ENCODE peak calls at places on chromosomes 6 and 20, in six cellular contexts. N, B, K, S, T and L are unnamed samples.
A peak's percentile ranks its signal among the peaks of the same experiment; 100 is the strongest.

GRCh38 chr20:43040427-43040826 is 149.3 kb downstream of the PTPRT start:
- DNase-seq in N (no peak), B (no peak), K (no peak), S (no peak), T (no peak), L (no peak)

GRCh38 chr6:12034831-12035230 is 22.7 kb downstream of the HIVEP1 start:
- DNase-seq in N (no peak), B (no peak), K (no peak), S (no peak), T (no peak), L (no peak)

GRCh38 chr6:33908025-33908424 is 104.2 kb upstream of the MLN start:
- DNase-seq in N (no peak), B (no peak), K (no peak), S (no peak), T (no peak), L (no peak)

GRCh38 chr6:157241411-157241979 is 81.8 kb downstream of the TMEM242 start:
- DNase-seq in N (peak; percentile 66), B (no peak), K (no peak), S (no peak), T (no peak), L (no peak)

GRCh38 chr6:27605401-27606342 is 132.8 kb upstream of the ZNF184 start:
- DNase-seq in N (no peak), B (no peak), K (no peak), S (no peak), T (no peak), L (peak; percentile 92)

GRCh38 chr20:21357851-21358250 is 39.5 kb downstream of the NKX2-4 start:
- DNase-seq in N (no peak), B (no peak), K (no peak), S (no peak), T (no peak), L (no peak)

GRCh38 chr6:32703347-32703746 is 36.9 kb upstream of the HLA-DQB1 start:
- DNase-seq in N (no peak), B (no peak), K (no peak), S (no peak), T (no peak), L (no peak)

GRCh38 chr6:143107440-143107839 is 46.8 kb downstream of the AIG1 start:
- DNase-seq in N (no peak), B (no peak), K (no peak), S (no peak), T (no peak), L (no peak)

GRCh38 chr6:113694278-113695077 is 162.7 kb upstream of the MARCKS start:
- DNase-seq in N (no peak), B (no peak), K (no peak), S (no peak), T (no peak), L (no peak)

GRCh38 chr6:12078014-12078413 is 65.9 kb downstream of the HIVEP1 start:
- DNase-seq in N (no peak), B (no peak), K (no peak), S (no peak), T (no peak), L (no peak)

GRCh38 chr6:158031445-158032353 is 50.0 kb downstream of the SYNJ2 start:
- DNase-seq in N (peak; percentile 95), B (no peak), K (peak; percentile 88), S (peak; percentile 77), T (peak; percentile 65), L (peak; percentile 91)

GRCh38 chr20:56328861-56329260 is 29.9 kb upstream of the FAM210B start:
- DNase-seq in N (no peak), B (no peak), K (no peak), S (no peak), T (no peak), L (peak; percentile 29)

GRCh38 chr6:5108068-5108467 is 22.9 kb downstream of the PPP1R3G start:
- DNase-seq in N (no peak), B (no peak), K (peak; percentile 54), S (no peak), T (no peak), L (no peak)

GRCh38 chr20:58078741-58079522 is 149.5 kb downstream of the ANKRD60 start:
- DNase-seq in N (no peak), B (no peak), K (peak; percentile 28), S (no peak), T (peak; percentile 15), L (peak; percentile 46)

GRCh38 chr6:166955865-166956443 is 396 bp downstream of the RNASET2 start:
- DNase-seq in N (no peak), B (no peak), K (no peak), S (no peak), T (no peak), L (peak; percentile 12)

GRCh38 chr6:166956444-166957086 is at the start of gene RNASET2:
- DNase-seq in N (peak; percentile 99), B (peak; percentile 95), K (peak; percentile 98), S (peak; percentile 99), T (peak; percentile 100), L (peak; percentile 79)

GRCh38 chr6:166957805-166958076 is 1.4 kb upstream of the RNASET2 start:
- DNase-seq in N (no peak), B (no peak), K (no peak), S (no peak), T (no peak), L (no peak)

GRCh38 chr6:166958926-166959861 is 2.8 kb upstream of the RNASET2 start:
- DNase-seq in N (no peak), B (peak; percentile 44), K (peak; percentile 45), S (no peak), T (peak; percentile 70), L (no peak)

GRCh38 chr6:166957087-166957804 is 896 bp upstream of the RNASET2 start:
- DNase-seq in N (peak; percentile 90), B (peak; percentile 82), K (peak; percentile 63), S (peak; percentile 66), T (peak; percentile 80), L (no peak)
- TF ChIP-seq CTCF in N (no peak), B (peak; percentile 9), K (no peak), S (no peak), T (no peak), L (peak; percentile 20)

GRCh38 chr6:36461646-36462045 is 18.8 kb downstream of the KCTD20 start:
- DNase-seq in N (no peak), B (no peak), K (no peak), S (no peak), T (no peak), L (no peak)

GRCh38 chr6:36467625-36468024 is 24.8 kb downstream of the KCTD20 start:
- DNase-seq in N (no peak), B (no peak), K (no peak), S (no peak), T (no peak), L (no peak)

GRCh38 chr6:36464233-36464632 is 21.4 kb downstream of the KCTD20 start:
- DNase-seq in N (no peak), B (no peak), K (no peak), S (no peak), T (no peak), L (no peak)

GRCh38 chr6:36460916-36461315 is 18.1 kb downstream of the KCTD20 start:
- DNase-seq in N (no peak), B (no peak), K (no peak), S (no peak), T (no peak), L (no peak)

DNA sequence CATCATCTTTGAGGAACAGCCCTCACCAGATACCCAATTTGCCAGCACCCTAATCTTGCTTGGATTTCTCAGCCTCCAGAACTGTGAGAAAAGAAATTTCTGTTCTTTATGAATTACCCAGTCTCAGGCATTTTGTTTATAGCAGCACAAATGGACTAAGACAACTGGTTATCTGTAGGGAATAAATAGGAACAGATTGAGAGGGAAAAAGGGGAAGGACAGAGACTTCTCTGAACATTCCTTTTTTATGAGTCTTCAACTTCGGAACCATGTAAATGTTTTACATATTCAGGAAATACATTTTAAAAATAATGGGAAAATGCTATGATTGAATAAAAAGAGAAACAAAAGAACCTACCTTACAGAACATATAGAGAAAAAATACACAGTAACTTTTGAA is 20.9 kb downstream of the KCTD20 start:
- DNase-seq in N (no peak), B (no peak), K (no peak), S (no peak), T (no peak), L (no peak)
- H3K4me3 ChIP-seq in N (no peak overlapping the region), B (no peak overlapping the region), K (no peak overlapping the region), S (no peak overlapping the region), T (no peak overlapping the region), L (no peak overlapping the region)

GRCh38 chr20:36499211-36499610 is 42.1 kb upstream of the MYL9 start:
- DNase-seq in N (no peak), B (no peak), K (no peak), S (no peak), T (no peak), L (no peak)

GRCh38 chr20:36499723-36500501 is 41.4 kb upstream of the MYL9 start:
- DNase-seq in N (no peak), B (no peak), K (no peak), S (no peak), T (no peak), L (peak; percentile 59)

GRCh38 chr20:36504295-36504694 is 37.0 kb upstream of the MYL9 start:
- DNase-seq in N (no peak), B (no peak), K (no peak), S (no peak), T (no peak), L (no peak)

GRCh38 chr20:36498386-36499179 is 42.7 kb upstream of the MYL9 start:
- DNase-seq in N (no peak), B (no peak), K (peak; percentile 73), S (peak; percentile 70), T (no peak), L (no peak)

DNA sequence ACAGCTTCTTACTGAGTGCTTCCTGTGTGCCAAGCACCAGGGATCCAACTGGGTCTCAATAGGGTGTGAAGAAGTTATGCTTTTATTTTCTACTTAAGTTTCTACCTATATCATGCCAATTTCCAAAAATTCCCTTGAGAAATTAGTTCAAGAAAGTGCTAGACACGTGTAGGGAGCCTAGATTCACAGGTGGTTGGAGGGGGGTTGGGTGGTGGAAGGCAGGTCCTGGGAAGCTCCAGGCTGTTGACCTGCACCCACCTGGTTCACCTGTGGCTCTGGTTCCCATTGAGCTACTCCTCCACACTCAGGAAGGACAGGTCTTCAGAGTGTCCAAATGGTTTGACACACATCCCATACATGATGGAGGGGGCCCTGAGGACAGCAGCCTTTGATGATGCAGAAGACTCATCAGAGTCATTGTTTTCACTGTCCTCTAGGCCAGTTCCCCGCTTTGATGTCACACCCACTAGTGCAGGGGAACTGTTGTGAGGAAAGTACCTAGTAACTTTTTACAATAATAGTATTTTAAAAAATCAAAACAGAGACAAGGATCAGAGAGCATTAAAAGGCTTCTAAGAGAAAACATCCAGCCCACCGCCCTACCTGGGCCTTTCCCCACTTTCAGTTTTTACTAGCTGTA is 39.8 kb upstream of the MYL9 start:
- DNase-seq in N (no peak), B (no peak), K (no peak), S (no peak), T (no peak), L (no peak)
- H3K36me3 ChIP-seq in N (peaks cover 31% of the 10 kb centered on the region), B (peaks cover 22% of the 10 kb centered on the region), K (peaks cover 100% of the 10 kb centered on the region), S (peaks cover 93% of the 10 kb centered on the region), T (peaks cover 12% of the 10 kb centered on the region), L (peaks cover 72% of the 10 kb centered on the region)

DNA sequence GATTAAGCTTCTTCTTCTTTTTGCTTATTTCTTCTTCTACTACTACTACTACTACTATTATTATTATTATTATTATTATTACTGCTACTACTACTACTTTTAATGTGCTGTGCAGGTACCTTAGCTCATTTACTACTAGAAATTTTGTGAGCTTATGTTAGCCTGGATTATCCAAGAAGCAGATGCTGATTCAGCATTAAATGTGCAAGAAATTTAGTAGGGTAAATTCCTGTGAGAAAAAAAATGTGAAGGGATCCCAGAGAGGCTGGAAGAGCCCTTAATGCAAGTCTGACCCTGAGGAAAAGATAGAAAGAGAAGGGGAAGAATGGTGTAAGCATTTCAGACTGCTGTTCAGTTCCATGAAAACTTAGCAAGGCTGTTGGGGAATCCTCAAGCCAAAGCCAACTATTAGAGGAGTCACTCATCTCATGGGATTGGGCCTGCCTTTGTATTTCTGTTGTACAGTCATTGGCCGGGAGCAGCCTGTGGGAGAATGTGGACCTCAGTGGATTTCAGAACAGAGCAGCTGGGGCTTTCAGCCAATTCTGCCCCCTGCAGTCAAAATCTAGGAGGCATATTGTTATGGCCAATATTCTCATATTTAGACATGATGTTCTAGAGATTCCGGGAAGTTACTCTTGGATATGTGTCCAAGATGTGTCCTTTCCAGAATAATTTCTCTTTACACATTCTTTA is 37.2 kb upstream of the TSPYL1 start:
- DNase-seq in N (no peak), B (no peak), K (no peak), S (peak; percentile 35), T (no peak), L (no peak)
- TF ChIP-seq CTCF in N (no peak), B (no peak), K (no peak), S (peak; percentile 30), T (no peak), L (peak; percentile 18)